ENCODE peak calls at places on chromosomes 1 and 21, in five cellular contexts. O is HCT116, J is neural progenitor cell, G is IMR-90, N is endothelial cell of umbilical vein. C is an unnamed sample.

GRCh38 chr1:8417625-8418024 is 99.7 kb downstream of the SLC45A1 start:
- DNase-seq in G (no peak), J (no peak), O (no peak), N (no peak), C (no peak)

GRCh38 chr1:204438628-204439027 is 27.0 kb upstream of the PPP1R15B start:
- DNase-seq in J (no peak), N (peak), G (peak), O (no peak), C (peak)

GRCh38 chr1:223731076-223731770 is 18.9 kb downstream of the CAPN2 start:
- DNase-seq in J (no peak), O (no peak), G (peak), N (peak), C (peak)

GRCh38 chr1:15410223-15410883 is 665 bp downstream of the EFHD2 start:
- DNase-seq in J (peak), N (no peak), G (no peak), O (no peak), C (no peak)

GRCh38 chr21:35333831-35334593 is 284.9 kb upstream of the RUNX1 start:
- DNase-seq in J (no peak), N (no peak), O (no peak), G (no peak), C (no peak)

GRCh38 chr21:28090546-28090945 is 902.1 kb downstream of the LTN1 start:
- DNase-seq in N (no peak), J (no peak), O (no peak), G (no peak), C (no peak)

GRCh38 chr1:153977250-153978240 is at the start of gene JTB:
- DNase-seq in N (peak), J (peak), O (no peak), G (peak), C (peak)

GRCh38 chr1:229248821-229249817 is 21.8 kb upstream of the RAB4A start:
- DNase-seq in N (no peak), O (no peak), G (no peak), J (no peak), C (no peak)

GRCh38 chr1:248359415-248359814 is 2.0 kb upstream of the OR2T4 start:
- DNase-seq in O (no peak), G (no peak), N (no peak), J (no peak), C (no peak)

GRCh38 chr21:46038871-46039397 is 57.4 kb downstream of the COL6A1 start:
- DNase-seq in N (peak), J (no peak), O (no peak), G (peak), C (peak)

GRCh38 chr1:247357062-247357780 is 25.6 kb upstream of the ZNF496 start:
- DNase-seq in N (no peak), G (peak), J (no peak), O (no peak), C (peak)

GRCh38 chr1:3518256-3518655 is 63.8 kb downstream of the ARHGEF16 start:
- DNase-seq in O (no peak), J (no peak), G (no peak), N (no peak), C (no peak)

GRCh38 chr1:6889875-6890480 is 104.7 kb downstream of the CAMTA1 start:
- DNase-seq in J (peak), O (peak), G (peak), N (peak), C (peak)

GRCh38 chr1:96865731-96866684 is 144.4 kb downstream of the PTBP2 start:
- DNase-seq in G (peak), J (no peak), O (no peak), N (peak), C (peak)

GRCh38 chr1:26602378-26602959 is 72.9 kb downstream of the RPS6KA1 start:
- DNase-seq in O (peak), G (peak), N (peak), J (peak), C (peak)

GRCh38 chr1:215192306-215192705 is 109.8 kb downstream of the KCNK2 start:
- DNase-seq in N (no peak), J (no peak), O (no peak), G (peak), C (peak)

DNA sequence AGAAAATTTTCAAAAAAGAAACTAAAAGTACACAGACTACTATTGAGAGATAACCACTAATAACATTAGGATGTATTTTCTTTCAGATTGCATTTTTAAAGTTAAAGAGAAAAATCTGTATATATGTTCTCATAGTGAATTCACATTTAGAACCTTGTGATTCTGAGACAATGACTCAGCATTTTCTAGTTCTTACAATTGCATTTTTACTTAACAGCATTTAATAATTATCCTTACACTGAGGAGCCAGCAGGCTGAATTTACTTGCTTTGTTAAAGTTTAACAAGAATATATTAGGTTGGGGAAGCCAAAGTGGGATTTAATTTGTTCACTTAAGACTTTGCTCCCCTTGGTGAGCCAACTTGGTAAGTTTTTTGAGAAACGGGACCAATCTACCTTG is 4.5 kb downstream of the PATJ start:
- DNase-seq in J (no peak), G (peak), O (no peak), N (no peak), C (peak)
- H2AFZ ChIP-seq in J (no peak), G (no peak), O (no peak), N (peak), C (peak)

GRCh38 chr1:110343249-110343648 is 4.1 kb downstream of the RBM15 start:
- DNase-seq in O (no peak), J (no peak), N (no peak), G (no peak), C (no peak)
- H3K4me3 ChIP-seq in O (no peak), J (peak), N (no peak), G (no peak), C (peak)

GRCh38 chr1:231160851-231161710 is 777 bp upstream of the TRIM67 start:
- DNase-seq in N (no peak), O (no peak), G (no peak), J (peak), C (no peak)
- H3K4me2 ChIP-seq in N (no peak), O (no peak), G (no peak), J (peak), C (no peak)

DNA sequence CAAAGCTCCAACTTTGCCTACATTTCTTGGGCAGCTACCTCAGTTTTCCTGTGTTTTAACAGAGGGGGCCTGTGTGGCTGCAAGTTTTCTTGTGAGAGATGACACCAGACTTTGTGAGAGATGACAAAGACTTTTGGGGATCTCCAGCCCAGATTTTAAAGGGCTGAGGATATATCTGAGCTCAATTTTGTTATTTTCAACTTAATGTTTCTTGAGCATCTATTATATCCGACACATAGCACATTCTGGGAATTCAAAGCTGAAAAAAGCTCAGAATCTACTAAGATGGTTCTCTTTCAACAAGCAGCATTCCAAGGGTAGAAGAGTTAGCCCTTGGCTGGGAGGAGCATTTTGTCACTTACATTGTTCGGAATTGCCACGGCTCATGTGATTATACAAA is 53.4 kb upstream of the PTGFRN start:
- DNase-seq in N (no peak), O (no peak), J (no peak), G (no peak), C (no peak)
- H2AFZ ChIP-seq in N (no peak), O (no peak), J (peak), G (no peak), C (no peak)

GRCh38 chr1:201511396-201511795 is 4.5 kb upstream of the CSRP1 start:
- DNase-seq in N (no peak), O (no peak), J (no peak), G (no peak), C (no peak)

GRCh38 chr1:201513498-201514243 is 6.7 kb upstream of the CSRP1 start:
- DNase-seq in G (no peak), J (no peak), O (no peak), N (no peak), C (no peak)

GRCh38 chr1:201510734-201511133 is 3.8 kb upstream of the CSRP1 start:
- DNase-seq in N (no peak), J (no peak), G (no peak), O (no peak), C (no peak)

GRCh38 chr1:201509601-201510374 is 2.9 kb upstream of the CSRP1 start:
- DNase-seq in O (no peak), J (no peak), N (no peak), G (no peak), C (no peak)

DNA sequence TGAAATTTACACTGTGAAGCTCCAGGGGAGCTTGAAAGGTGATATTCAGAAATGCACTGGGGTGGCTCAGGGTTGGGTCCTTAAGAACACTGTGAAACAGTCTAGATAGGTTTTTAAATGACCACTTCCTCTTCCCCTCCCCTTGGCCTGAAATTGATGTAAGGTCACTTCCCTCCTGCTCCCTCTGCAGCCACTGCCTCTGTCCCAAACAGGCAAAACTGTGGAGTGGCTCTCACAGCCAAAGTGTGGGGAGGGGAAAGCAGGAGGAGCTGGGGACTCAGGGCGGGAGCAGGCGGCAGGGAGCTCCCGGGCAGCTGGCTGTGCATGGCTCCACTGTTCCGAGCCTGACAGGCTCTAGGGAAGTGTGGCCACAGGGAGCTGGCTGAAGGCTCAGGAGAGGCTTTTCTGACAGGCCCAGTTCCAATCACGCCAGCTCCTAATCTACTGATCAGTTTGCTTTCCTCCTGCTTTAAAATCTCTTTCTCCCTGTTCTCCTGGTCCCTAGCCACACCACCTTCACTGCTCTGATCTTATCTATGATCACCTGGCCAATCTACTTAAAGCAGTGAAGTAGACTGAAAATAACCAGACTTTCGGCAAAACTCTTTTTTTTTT is 5.1 kb upstream of the CSRP1 start:
- DNase-seq in G (no peak), J (peak), N (peak), O (no peak), C (no peak)
- H3K4me3 ChIP-seq in G (no peak), J (no peak), N (no peak), O (no peak), C (no peak)

GRCh38 chr1:40313329-40313957 is 3.6 kb downstream of the COL9A2 start:
- DNase-seq in N (no peak), J (no peak), O (no peak), G (no peak), C (no peak)
- H3K4me2 ChIP-seq in N (no peak), J (no peak), O (no peak), G (no peak), C (no peak)

GRCh38 chr1:46581685-46582455 is 22.2 kb downstream of the MKNK1 start:
- DNase-seq in J (no peak), G (no peak), O (no peak), N (no peak), C (no peak)
- H2AFZ ChIP-seq in J (no peak), G (no peak), O (no peak), N (no peak), C (no peak)

GRCh38 chr1:54885237-54885679 is 1.7 kb downstream of the DHCR24 start:
- DNase-seq in G (no peak), O (no peak), J (no peak), N (peak), C (no peak)
- H3K4me3 ChIP-seq in G (no peak), O (peak), J (peak), N (no peak), C (peak)

GRCh38 chr1:91711504-91712247 is 174.3 kb downstream of the TGFBR3 start:
- DNase-seq in N (no peak), G (no peak), J (no peak), O (no peak), C (no peak)
- H3K4me2 ChIP-seq in N (no peak), G (no peak), J (no peak), O (no peak), C (no peak)

GRCh38 chr1:117368116-117369108 is 1.2 kb downstream of the MAN1A2 start:
- DNase-seq in N (peak), J (peak), G (peak), O (no peak), C (no peak)
- H2AFZ ChIP-seq in N (peak), J (no peak), G (no peak), O (no peak), C (no peak)